ENCODE peak calls at places on chromosomes 16 and 17, in seven cellular contexts. One of them, this sample, is unnamed. For H4K20me1, the result is how much of the 10 kb centered on the place peaks cover.

GRCh38 chr17:7313028-7313889 is 1.9 kb downstream of the GPS2 start:
- DNase-seq in GM23248: peak
- DNase-seq in IMR-90: peak
- DNase-seq in osteoblast: peak
- DNase-seq in SK-N-SH: no peak
- DNase-seq in K562: peak
- DNase-seq in GM23338: peak
- DNase-seq in this sample: peak

GRCh38 chr17:17535957-17536356 is 39.8 kb upstream of the RASD1 start:
- DNase-seq in GM23248: peak
- DNase-seq in IMR-90: peak
- DNase-seq in osteoblast: peak
- DNase-seq in SK-N-SH: peak
- DNase-seq in K562: no peak
- DNase-seq in GM23338: no peak
- DNase-seq in this sample: no peak

GRCh38 chr16:89308391-89309333 is 91.2 kb downstream of the ZNF778 start:
- DNase-seq in GM23248: no peak
- DNase-seq in IMR-90: no peak
- DNase-seq in osteoblast: peak
- DNase-seq in SK-N-SH: peak
- DNase-seq in K562: peak
- DNase-seq in GM23338: peak
- DNase-seq in this sample: peak

GRCh38 chr16:54282202-54282922 is 4.2 kb downstream of the IRX3 start:
- DNase-seq in GM23248: no peak
- DNase-seq in IMR-90: no peak
- DNase-seq in osteoblast: peak
- DNase-seq in SK-N-SH: peak
- DNase-seq in K562: peak
- DNase-seq in GM23338: peak
- DNase-seq in this sample: peak

GRCh38 chr16:72961115-72961832 is 86.7 kb downstream of the ZFHX3 start:
- DNase-seq in GM23248: peak
- DNase-seq in IMR-90: peak
- DNase-seq in osteoblast: peak
- DNase-seq in SK-N-SH: peak
- DNase-seq in K562: no peak
- DNase-seq in GM23338: no peak
- DNase-seq in this sample: no peak

GRCh38 chr17:4715071-4715749 is 4.8 kb downstream of the ARRB2 start:
- DNase-seq in GM23248: no peak
- DNase-seq in IMR-90: no peak
- DNase-seq in osteoblast: no peak
- DNase-seq in SK-N-SH: no peak
- DNase-seq in K562: no peak
- DNase-seq in GM23338: no peak
- DNase-seq in this sample: no peak

GRCh38 chr16:72270531-72270930 is 98.6 kb upstream of the PMFBP1 start:
- DNase-seq in GM23248: no peak
- DNase-seq in IMR-90: no peak
- DNase-seq in osteoblast: no peak
- DNase-seq in SK-N-SH: no peak
- DNase-seq in K562: no peak
- DNase-seq in GM23338: no peak
- DNase-seq in this sample: no peak

GRCh38 chr17:59853168-59853918 is 39.4 kb downstream of the TUBD1 start:
- DNase-seq in GM23248: peak
- DNase-seq in IMR-90: peak
- DNase-seq in osteoblast: no peak
- DNase-seq in SK-N-SH: peak
- DNase-seq in K562: peak
- DNase-seq in GM23338: peak
- DNase-seq in this sample: peak

GRCh38 chr16:35735403-35736251 is 2276.2 kb downstream of the TP53TG3F start:
- DNase-seq in GM23248: no peak
- DNase-seq in IMR-90: no peak
- DNase-seq in osteoblast: peak
- DNase-seq in SK-N-SH: no peak
- DNase-seq in K562: no peak
- DNase-seq in GM23338: no peak
- DNase-seq in this sample: no peak

GRCh38 chr16:29811896-29812665 is at the start of gene PRRT2:
- DNase-seq in GM23248: peak
- DNase-seq in IMR-90: peak
- DNase-seq in osteoblast: peak
- DNase-seq in SK-N-SH: peak
- DNase-seq in K562: peak
- DNase-seq in GM23338: peak
- DNase-seq in this sample: peak

GRCh38 chr16:69476920-69477418 is 52.5 kb downstream of the CYB5B start:
- DNase-seq in GM23248: peak
- DNase-seq in IMR-90: peak
- DNase-seq in osteoblast: peak
- DNase-seq in SK-N-SH: no peak
- DNase-seq in K562: peak
- DNase-seq in GM23338: no peak
- DNase-seq in this sample: no peak

GRCh38 chr16:10883004-10883403 is 6.0 kb downstream of the CIITA start:
- DNase-seq in GM23248: no peak
- DNase-seq in IMR-90: no peak
- DNase-seq in osteoblast: no peak
- DNase-seq in SK-N-SH: no peak
- DNase-seq in K562: no peak
- DNase-seq in GM23338: peak
- DNase-seq in this sample: no peak

GRCh38 chr17:37179893-37180292 is 195.9 kb upstream of the C17orf78 start:
- DNase-seq in GM23248: peak
- DNase-seq in IMR-90: peak
- DNase-seq in osteoblast: no peak
- DNase-seq in SK-N-SH: no peak
- DNase-seq in K562: no peak
- DNase-seq in GM23338: no peak
- DNase-seq in this sample: no peak

GRCh38 chr16:87956169-87956770 is 5.0 kb downstream of the BANP start:
- DNase-seq in GM23248: peak
- DNase-seq in IMR-90: peak
- DNase-seq in osteoblast: peak
- DNase-seq in SK-N-SH: no peak
- DNase-seq in K562: peak
- DNase-seq in GM23338: peak
- DNase-seq in this sample: no peak

GRCh38 chr16:46745594-46745993 is 2.5 kb downstream of the MYLK3 start:
- DNase-seq in GM23248: no peak
- DNase-seq in IMR-90: no peak
- DNase-seq in osteoblast: no peak
- DNase-seq in SK-N-SH: no peak
- DNase-seq in K562: no peak
- DNase-seq in GM23338: peak
- DNase-seq in this sample: no peak

GRCh38 chr17:19613979-19614378 is 34.6 kb upstream of the ALDH3A2 start:
- DNase-seq in GM23248: no peak
- DNase-seq in IMR-90: no peak
- DNase-seq in osteoblast: no peak
- DNase-seq in SK-N-SH: no peak
- DNase-seq in K562: no peak
- DNase-seq in GM23338: peak
- DNase-seq in this sample: no peak

DNA sequence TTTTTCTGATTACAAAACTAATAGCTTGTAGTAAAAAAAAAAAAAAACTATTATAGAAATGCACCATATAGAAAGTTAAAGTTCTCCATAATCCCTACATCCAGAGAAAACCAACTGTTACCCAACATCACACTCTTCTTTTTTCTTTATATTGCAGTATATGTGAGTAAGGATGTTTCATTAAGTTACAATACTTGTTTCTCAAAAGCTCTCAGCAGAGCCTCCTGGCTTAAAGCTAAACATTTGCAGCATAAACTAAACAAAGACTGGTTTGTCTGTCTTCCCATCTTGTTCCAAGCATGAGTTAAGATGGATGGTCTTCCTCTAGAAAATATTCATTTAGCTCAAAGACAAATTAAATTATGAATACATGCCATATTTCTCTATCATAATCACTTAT is 25.2 kb downstream of the GRB2 start:
- DNase-seq in GM23248: no peak
- DNase-seq in IMR-90: peak
- DNase-seq in osteoblast: no peak
- DNase-seq in SK-N-SH: no peak
- DNase-seq in K562: no peak
- DNase-seq in GM23338: no peak
- DNase-seq in this sample: no peak
- H4K20me1 ChIP-seq in GM23248: under half
- H4K20me1 ChIP-seq in IMR-90: half or more
- H4K20me1 ChIP-seq in osteoblast: under half
- H4K20me1 ChIP-seq in SK-N-SH: half or more
- H4K20me1 ChIP-seq in K562: under half
- H4K20me1 ChIP-seq in GM23338: under half
- H4K20me1 ChIP-seq in this sample: under half

GRCh38 chr17:58275417-58275816 is 5.3 kb downstream of the MPO start:
- DNase-seq in GM23248: no peak
- DNase-seq in IMR-90: no peak
- DNase-seq in osteoblast: peak
- DNase-seq in SK-N-SH: peak
- DNase-seq in K562: no peak
- DNase-seq in GM23338: no peak
- DNase-seq in this sample: no peak
- H4K20me1 ChIP-seq in GM23248: under half
- H4K20me1 ChIP-seq in IMR-90: under half
- H4K20me1 ChIP-seq in osteoblast: under half
- H4K20me1 ChIP-seq in SK-N-SH: under half
- H4K20me1 ChIP-seq in K562: under half
- H4K20me1 ChIP-seq in GM23338: under half
- H4K20me1 ChIP-seq in this sample: under half

DNA sequence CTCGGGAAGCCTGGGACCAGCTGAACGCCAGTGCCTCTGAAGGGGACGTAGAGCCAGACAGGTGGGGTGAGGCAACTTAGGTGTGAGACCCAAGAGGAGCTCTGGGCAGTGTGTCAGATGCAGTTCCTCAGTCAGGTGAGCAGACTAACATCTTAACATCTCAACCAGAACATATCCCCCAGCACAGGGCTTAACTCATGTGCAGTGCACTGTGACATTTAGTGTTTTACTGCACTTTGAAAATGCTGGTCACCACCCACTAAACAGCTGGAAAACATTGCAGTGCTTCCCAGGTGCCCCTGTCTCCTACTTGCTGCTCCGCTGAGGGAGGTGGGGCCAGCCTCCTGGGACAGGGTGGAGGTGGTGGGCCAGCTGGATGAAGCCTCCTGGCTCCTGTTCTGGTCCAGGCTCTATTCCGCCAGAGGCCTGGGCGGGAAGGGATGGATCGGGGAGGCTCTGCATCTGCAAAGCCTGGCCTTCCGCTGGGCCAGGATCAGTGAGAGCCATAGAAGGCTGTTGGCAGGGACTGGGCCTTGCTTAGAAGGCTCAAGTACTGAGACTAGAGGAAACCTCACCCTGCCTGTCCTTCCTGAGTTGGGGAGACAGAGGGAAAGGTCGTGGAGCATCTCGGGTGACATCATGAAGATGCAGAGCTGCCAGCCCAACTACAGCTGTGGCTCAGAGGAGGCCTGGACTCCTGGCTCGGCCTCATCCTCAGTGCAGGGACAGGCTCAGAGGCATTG is 7.9 kb upstream of the MRC2 start:
- DNase-seq in GM23248: no peak
- DNase-seq in IMR-90: no peak
- DNase-seq in osteoblast: no peak
- DNase-seq in SK-N-SH: no peak
- DNase-seq in K562: no peak
- DNase-seq in GM23338: no peak
- DNase-seq in this sample: peak
- H4K20me1 ChIP-seq in GM23248: under half
- H4K20me1 ChIP-seq in IMR-90: under half
- H4K20me1 ChIP-seq in osteoblast: under half
- H4K20me1 ChIP-seq in SK-N-SH: under half
- H4K20me1 ChIP-seq in K562: under half
- H4K20me1 ChIP-seq in GM23338: under half
- H4K20me1 ChIP-seq in this sample: under half

DNA sequence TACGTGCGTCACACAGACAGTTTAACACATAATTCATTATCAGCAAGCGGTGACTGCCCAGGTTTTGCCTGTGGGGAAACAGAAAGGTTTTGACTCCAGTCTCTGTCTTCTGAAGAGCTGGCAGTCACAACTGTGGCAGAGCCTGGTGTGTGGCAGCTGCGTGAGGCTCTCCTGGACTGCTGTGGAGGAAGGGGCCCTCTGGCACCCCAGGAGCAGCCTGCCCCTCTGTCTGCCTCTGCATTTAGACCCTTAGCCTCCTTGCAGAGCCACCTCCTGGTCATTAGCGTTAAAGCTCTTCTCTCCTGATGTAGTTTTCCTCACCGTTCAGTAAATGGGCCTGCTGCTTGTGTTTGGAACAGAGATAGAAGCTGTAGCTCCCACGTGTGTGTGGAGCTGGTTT is 10.9 kb downstream of the RAB40C start:
- DNase-seq in GM23248: no peak
- DNase-seq in IMR-90: no peak
- DNase-seq in osteoblast: peak
- DNase-seq in SK-N-SH: peak
- DNase-seq in K562: no peak
- DNase-seq in GM23338: peak
- DNase-seq in this sample: no peak
- H4K20me1 ChIP-seq in GM23248: under half
- H4K20me1 ChIP-seq in IMR-90: under half
- H4K20me1 ChIP-seq in osteoblast: under half
- H4K20me1 ChIP-seq in SK-N-SH: under half
- H4K20me1 ChIP-seq in K562: under half
- H4K20me1 ChIP-seq in GM23338: under half
- H4K20me1 ChIP-seq in this sample: under half

DNA sequence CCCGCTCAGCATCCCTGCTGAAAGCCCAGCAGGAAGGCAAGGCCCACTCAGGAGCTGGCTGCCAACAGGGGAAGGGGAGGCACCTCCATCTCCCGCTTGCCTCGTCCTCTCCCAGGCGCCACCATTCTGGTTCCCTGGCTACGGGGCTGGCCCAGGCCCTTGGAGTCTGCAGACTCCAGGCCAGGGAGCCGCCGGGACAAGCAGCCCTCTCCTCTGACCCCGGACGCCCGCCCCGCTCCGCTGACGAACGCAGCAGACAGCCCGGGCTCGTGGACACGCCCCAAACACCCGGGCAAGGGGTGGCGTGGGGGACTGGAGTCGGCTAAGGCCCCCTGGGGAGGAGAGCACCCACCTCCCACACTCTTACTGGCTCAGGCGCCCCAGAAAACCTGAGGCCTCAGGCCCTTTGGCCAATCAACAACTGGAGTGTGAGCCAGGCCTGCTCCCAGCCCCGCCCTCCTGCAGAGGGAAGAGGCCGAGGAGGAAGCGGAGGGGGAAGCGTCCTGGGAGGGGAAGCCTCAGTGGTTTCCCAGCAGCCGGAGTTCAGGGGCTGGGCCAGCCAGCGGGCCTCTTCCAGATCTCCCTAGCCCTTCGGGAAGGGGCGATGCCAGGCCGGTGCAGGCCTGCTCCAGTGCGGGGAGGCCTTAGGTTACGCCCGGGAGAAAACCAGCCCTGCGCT is 4.2 kb downstream of the MNT start:
- DNase-seq in GM23248: peak
- DNase-seq in IMR-90: peak
- DNase-seq in osteoblast: peak
- DNase-seq in SK-N-SH: peak
- DNase-seq in K562: peak
- DNase-seq in GM23338: peak
- DNase-seq in this sample: peak
- H4K20me1 ChIP-seq in GM23248: under half
- H4K20me1 ChIP-seq in IMR-90: under half
- H4K20me1 ChIP-seq in osteoblast: under half
- H4K20me1 ChIP-seq in SK-N-SH: under half
- H4K20me1 ChIP-seq in K562: under half
- H4K20me1 ChIP-seq in GM23338: under half
- H4K20me1 ChIP-seq in this sample: under half